ENCODE peak calls at places on chromosome 2, in six cellular contexts. One of them, this sample, is unnamed.

GRCh38 chr2:96161785-96162367 is 16.6 kb upstream of the DUSP2 start:
- DNase-seq in HepG2: no peak
- DNase-seq in GM12878: peak
- DNase-seq in H1: no peak
- DNase-seq in HCT116: no peak
- DNase-seq in K562: no peak
- DNase-seq in this sample: no peak

GRCh38 chr2:169734172-169734847 is 678 bp downstream of the KLHL23 start:
- DNase-seq in HCT116: no peak
- DNase-seq in GM12878: no peak
- DNase-seq in H1: no peak
- DNase-seq in HepG2: no peak
- DNase-seq in K562: peak
- DNase-seq in this sample: no peak

GRCh38 chr2:151765760-151766159 is 31.5 kb upstream of the NEB start:
- DNase-seq in H1: no peak
- DNase-seq in GM12878: no peak
- DNase-seq in K562: no peak
- DNase-seq in HCT116: no peak
- DNase-seq in HepG2: no peak
- DNase-seq in this sample: no peak

GRCh38 chr2:241036964-241037421 is 38.6 kb downstream of the SNED1 start:
- DNase-seq in K562: no peak
- DNase-seq in H1: no peak
- DNase-seq in GM12878: peak
- DNase-seq in HCT116: no peak
- DNase-seq in HepG2: no peak
- DNase-seq in this sample: no peak

GRCh38 chr2:171858397-171858958 is 35.6 kb downstream of the SLC25A12 start:
- DNase-seq in GM12878: no peak
- DNase-seq in HepG2: no peak
- DNase-seq in HCT116: no peak
- DNase-seq in K562: no peak
- DNase-seq in H1: no peak
- DNase-seq in this sample: no peak

GRCh38 chr2:40273623-40274236 is 178.2 kb downstream of the SLC8A1 start:
- DNase-seq in HepG2: no peak
- DNase-seq in GM12878: no peak
- DNase-seq in HCT116: no peak
- DNase-seq in K562: no peak
- DNase-seq in H1: no peak
- DNase-seq in this sample: no peak

GRCh38 chr2:154700142-154700541 is 1.6 kb downstream of the KCNJ3 start:
- DNase-seq in HepG2: no peak
- DNase-seq in GM12878: no peak
- DNase-seq in K562: no peak
- DNase-seq in HCT116: no peak
- DNase-seq in H1: no peak
- DNase-seq in this sample: no peak

GRCh38 chr2:12057436-12058166 is 311.2 kb downstream of the LPIN1 start:
- DNase-seq in HCT116: no peak
- DNase-seq in HepG2: no peak
- DNase-seq in K562: no peak
- DNase-seq in GM12878: peak
- DNase-seq in H1: no peak
- DNase-seq in this sample: peak

GRCh38 chr2:28583899-28584553 is 88.2 kb downstream of the PLB1 start:
- DNase-seq in GM12878: no peak
- DNase-seq in K562: peak
- DNase-seq in H1: peak
- DNase-seq in HCT116: peak
- DNase-seq in HepG2: peak
- DNase-seq in this sample: no peak

GRCh38 chr2:37344453-37345361 is at the start of gene QPCT:
- DNase-seq in HepG2: no peak
- DNase-seq in GM12878: no peak
- DNase-seq in H1: no peak
- DNase-seq in HCT116: no peak
- DNase-seq in K562: peak
- DNase-seq in this sample: no peak

GRCh38 chr2:130957920-130958319 is 121.2 kb downstream of the ARHGEF4 start:
- DNase-seq in HCT116: no peak
- DNase-seq in H1: no peak
- DNase-seq in HepG2: no peak
- DNase-seq in K562: no peak
- DNase-seq in GM12878: no peak
- DNase-seq in this sample: no peak

GRCh38 chr2:96909651-96910050 is 39.8 kb upstream of the SEMA4C start:
- DNase-seq in H1: no peak
- DNase-seq in K562: no peak
- DNase-seq in GM12878: no peak
- DNase-seq in HepG2: no peak
- DNase-seq in HCT116: no peak
- DNase-seq in this sample: no peak

GRCh38 chr2:111662039-111662740 is 221.8 kb downstream of the ANAPC1 start:
- DNase-seq in GM12878: no peak
- DNase-seq in HepG2: no peak
- DNase-seq in H1: no peak
- DNase-seq in K562: no peak
- DNase-seq in HCT116: no peak
- DNase-seq in this sample: no peak

GRCh38 chr2:23489471-23490400 is 104.8 kb downstream of the KLHL29 start:
- DNase-seq in HepG2: no peak
- DNase-seq in K562: no peak
- DNase-seq in H1: no peak
- DNase-seq in GM12878: no peak
- DNase-seq in HCT116: no peak
- DNase-seq in this sample: no peak

GRCh38 chr2:233915133-233915532 is 2.0 kb upstream of the TRPM8 start:
- DNase-seq in K562: peak
- DNase-seq in HepG2: no peak
- DNase-seq in GM12878: no peak
- DNase-seq in HCT116: no peak
- DNase-seq in H1: no peak
- DNase-seq in this sample: no peak

GRCh38 chr2:216687111-216687510 is 8.2 kb downstream of the IGFBP5 start:
- DNase-seq in GM12878: no peak
- DNase-seq in H1: no peak
- DNase-seq in HCT116: no peak
- DNase-seq in HepG2: no peak
- DNase-seq in K562: no peak
- DNase-seq in this sample: no peak

GRCh38 chr2:223460774-223461211 is 141.4 kb downstream of the SCG2 start:
- DNase-seq in K562: no peak
- DNase-seq in HepG2: no peak
- DNase-seq in H1: no peak
- DNase-seq in GM12878: no peak
- DNase-seq in HCT116: peak
- DNase-seq in this sample: no peak

GRCh38 chr2:150169230-150169629 is 318.2 kb downstream of the RND3 start:
- DNase-seq in HCT116: no peak
- DNase-seq in GM12878: no peak
- DNase-seq in K562: no peak
- DNase-seq in H1: no peak
- DNase-seq in HepG2: no peak
- DNase-seq in this sample: no peak

GRCh38 chr2:33598472-33599174 is 476 bp downstream of the FAM98A start:
- DNase-seq in HCT116: no peak
- DNase-seq in K562: peak
- DNase-seq in HepG2: peak
- DNase-seq in GM12878: peak
- DNase-seq in H1: no peak
- DNase-seq in this sample: no peak

GRCh38 chr2:231321556-231322334 is 73.8 kb upstream of the B3GNT7 start:
- DNase-seq in HCT116: no peak
- DNase-seq in H1: no peak
- DNase-seq in GM12878: no peak
- DNase-seq in K562: no peak
- DNase-seq in HepG2: no peak
- DNase-seq in this sample: no peak

GRCh38 chr2:55431982-55432627 is 12.4 kb upstream of the CCDC88A start:
- DNase-seq in HepG2: peak
- DNase-seq in K562: peak
- DNase-seq in H1: no peak
- DNase-seq in HCT116: peak
- DNase-seq in GM12878: no peak
- DNase-seq in this sample: no peak

GRCh38 chr2:27042985-27043634 is 8.4 kb upstream of the AGBL5 start:
- DNase-seq in K562: no peak
- DNase-seq in HepG2: no peak
- DNase-seq in H1: no peak
- DNase-seq in HCT116: no peak
- DNase-seq in GM12878: no peak
- DNase-seq in this sample: no peak

GRCh38 chr2:14621874-14622273 is 10.6 kb upstream of the LRATD1 start:
- DNase-seq in HCT116: no peak
- DNase-seq in K562: no peak
- DNase-seq in HepG2: no peak
- DNase-seq in GM12878: no peak
- DNase-seq in H1: no peak
- DNase-seq in this sample: no peak

DNA sequence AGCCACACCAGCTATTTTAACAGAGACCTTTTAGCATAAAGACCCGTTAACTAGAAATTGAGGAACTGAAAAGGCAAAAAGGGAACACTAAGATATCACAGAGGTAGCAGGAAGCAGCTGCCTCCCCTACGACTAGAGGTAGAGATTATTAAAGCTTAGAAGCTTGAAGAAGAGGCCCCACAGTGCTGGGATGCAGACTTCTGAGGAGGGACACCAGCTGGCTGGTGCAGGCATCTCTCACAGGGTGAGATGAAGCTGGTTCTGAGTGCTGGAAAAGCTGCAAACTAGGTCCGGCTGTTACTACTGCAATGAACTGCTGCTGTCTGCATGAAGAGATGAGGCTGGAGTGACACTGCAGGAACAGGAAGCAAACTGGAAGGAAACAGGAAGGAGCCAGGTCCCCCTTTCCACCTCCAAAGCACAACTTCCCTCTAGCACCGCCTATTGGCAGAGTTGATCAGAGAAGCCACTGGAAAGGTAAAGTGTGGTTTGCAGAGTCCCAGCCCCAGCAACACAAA is 61.2 kb upstream of the MRPS9 start:
- DNase-seq in HepG2: peak
- DNase-seq in K562: peak
- DNase-seq in HCT116: peak
- DNase-seq in H1: no peak
- DNase-seq in GM12878: peak
- DNase-seq in this sample: no peak
- TF ChIP-seq ZNF274 in HepG2: no peak
- TF ChIP-seq ZNF274 in K562: no peak
- TF ChIP-seq ZNF274 in HCT116: no peak
- TF ChIP-seq ZNF274 in H1: no peak
- TF ChIP-seq ZNF274 in GM12878: no peak
- TF ChIP-seq ZNF274 in this sample: no peak

DNA sequence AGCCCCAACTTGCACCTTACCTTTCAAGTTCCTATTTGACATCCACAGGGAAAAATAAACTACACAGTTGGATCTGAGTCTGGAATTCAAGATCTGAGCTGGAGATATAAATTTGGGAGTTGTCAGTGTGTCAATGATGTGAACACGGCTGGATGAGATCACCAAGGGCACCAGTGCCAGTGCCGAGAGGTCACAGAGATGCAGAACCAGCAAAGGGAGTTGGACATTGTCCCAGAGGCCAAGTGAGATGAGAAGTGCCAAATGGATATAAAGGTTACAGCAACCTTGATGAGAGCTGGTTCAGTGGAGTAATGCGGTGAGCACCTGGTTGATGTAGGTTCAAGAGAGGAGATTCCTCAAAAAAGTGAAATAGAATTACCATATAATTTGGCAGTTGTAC is 24.8 kb downstream of the LRRFIP1 start:
- DNase-seq in HepG2: no peak
- DNase-seq in HCT116: no peak
- DNase-seq in K562: no peak
- DNase-seq in GM12878: no peak
- DNase-seq in H1: no peak
- DNase-seq in this sample: no peak
- TF ChIP-seq ZNF274 in HepG2: no peak
- TF ChIP-seq ZNF274 in HCT116: no peak
- TF ChIP-seq ZNF274 in K562: no peak
- TF ChIP-seq ZNF274 in GM12878: no peak
- TF ChIP-seq ZNF274 in H1: no peak
- TF ChIP-seq ZNF274 in this sample: no peak

DNA sequence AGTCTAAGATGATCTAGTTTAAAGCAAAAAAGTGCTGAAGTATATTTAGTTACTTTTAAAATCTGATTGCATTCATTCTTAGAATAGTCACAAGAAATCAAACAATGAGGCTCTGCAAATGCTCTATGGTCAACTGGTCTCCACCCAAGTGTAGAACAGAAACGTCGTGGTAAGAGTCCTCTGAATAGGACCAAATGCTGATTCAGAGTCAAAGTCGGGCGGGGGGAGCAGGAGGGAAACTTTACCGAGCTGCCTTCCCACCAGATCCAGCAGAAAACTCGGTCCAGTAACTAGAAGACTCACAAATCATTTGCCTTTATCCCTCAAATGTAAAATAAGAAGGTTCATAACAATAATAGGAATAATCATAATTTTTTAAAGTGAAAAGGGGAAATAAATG is 46.2 kb upstream of the PXDN start:
- DNase-seq in H1: no peak
- DNase-seq in HCT116: no peak
- DNase-seq in HepG2: no peak
- DNase-seq in K562: no peak
- DNase-seq in GM12878: no peak
- DNase-seq in this sample: no peak
- TF ChIP-seq ZNF274 in H1: no peak
- TF ChIP-seq ZNF274 in HCT116: no peak
- TF ChIP-seq ZNF274 in HepG2: no peak
- TF ChIP-seq ZNF274 in K562: no peak
- TF ChIP-seq ZNF274 in GM12878: no peak
- TF ChIP-seq ZNF274 in this sample: no peak

DNA sequence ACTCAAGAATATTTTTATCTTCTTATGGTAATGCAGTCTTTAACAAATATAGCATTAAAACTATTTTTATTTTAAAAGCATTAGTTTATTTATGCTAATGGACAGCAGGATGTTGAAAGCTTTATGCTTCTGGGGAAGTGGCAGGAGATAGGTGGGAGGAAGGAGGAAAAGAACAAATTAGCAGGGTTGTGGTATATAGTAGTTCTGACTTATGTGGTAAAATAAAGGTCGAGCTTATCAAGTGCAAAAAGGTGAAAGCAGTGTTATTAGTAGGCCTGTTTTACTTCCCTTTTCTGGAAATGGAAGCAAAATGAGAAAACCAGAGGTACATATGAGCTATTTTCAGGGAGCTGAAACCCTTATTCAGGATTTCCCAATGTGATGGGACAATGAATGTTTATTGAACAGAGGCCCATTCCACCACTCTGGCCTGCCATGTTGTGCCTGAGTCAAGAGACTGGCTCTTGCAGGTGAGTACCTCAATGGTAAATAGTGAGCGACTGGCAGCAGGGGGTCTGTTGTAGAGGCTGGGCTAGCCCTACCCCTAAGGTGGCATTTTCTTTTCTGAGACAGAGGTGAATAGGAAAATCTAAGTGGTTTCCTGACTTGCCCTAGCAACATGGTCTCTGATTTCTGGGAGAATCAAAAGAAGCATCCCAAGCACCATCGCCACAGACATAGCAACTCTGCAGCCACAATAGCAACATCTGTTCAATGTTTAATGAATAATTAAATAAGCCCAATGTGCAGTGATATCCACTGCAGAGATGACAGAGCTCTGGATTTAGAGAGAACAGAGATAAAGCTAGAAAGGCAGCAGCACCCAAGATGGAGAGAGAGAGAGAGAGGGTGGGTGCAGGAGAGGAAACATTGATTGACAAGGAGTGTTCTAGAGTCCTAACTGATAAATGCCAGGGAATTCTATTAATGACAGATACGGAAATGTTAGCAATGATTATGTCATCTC is 119.7 kb downstream of the UPP2 start:
- DNase-seq in H1: no peak
- DNase-seq in HepG2: no peak
- DNase-seq in K562: no peak
- DNase-seq in GM12878: no peak
- DNase-seq in HCT116: no peak
- DNase-seq in this sample: no peak
- TF ChIP-seq ZNF274 in H1: no peak
- TF ChIP-seq ZNF274 in HepG2: no peak
- TF ChIP-seq ZNF274 in K562: no peak
- TF ChIP-seq ZNF274 in GM12878: no peak
- TF ChIP-seq ZNF274 in HCT116: no peak
- TF ChIP-seq ZNF274 in this sample: no peak